ENCODE peak calls at places on chromosome 22, in nine cellular contexts. B, A, S, K, C, J, P, T and Y are unnamed samples.

GRCh38 chr22:21075516-21076138 is 29.9 kb downstream of the LRRC74B start:
- DNase-seq in B (no peak), A (no peak), S (no peak), K (no peak), C (no peak), J (no peak), P (no peak), T (no peak), Y (no peak)

GRCh38 chr22:39435616-39436015 is 21.2 kb upstream of the MGAT3 start:
- DNase-seq in B (no peak), A (no peak), S (no peak), K (no peak), C (no peak), J (no peak), P (no peak), T (no peak), Y (no peak)

GRCh38 chr22:21098099-21098671 is 52.4 kb downstream of the LRRC74B start:
- DNase-seq in B (no peak), A (no peak), S (no peak), K (no peak), C (no peak), J (no peak), P (no peak), T (no peak), Y (no peak)

GRCh38 chr22:43974028-43974545 is 18.8 kb downstream of the SAMM50 start:
- DNase-seq in B (no peak), A (no peak), S (no peak), K (no peak), C (no peak), J (no peak), P (no peak), T (no peak), Y (no peak)

GRCh38 chr22:37256075-37256726 is 12.1 kb upstream of the RAC2 start:
- DNase-seq in B (no peak), A (no peak), S (no peak), K (no peak), C (no peak), J (no peak), P (no peak), T (no peak), Y (no peak)

GRCh38 chr22:36744791-36745190 is 31.1 kb downstream of the IFT27 start:
- DNase-seq in B (no peak), A (no peak), S (no peak), K (no peak), C (no peak), J (no peak), P (no peak), T (no peak), Y (no peak)

GRCh38 chr22:42389137-42389536 is 43.1 kb downstream of the NFAM1 start:
- DNase-seq in B (no peak), A (no peak), S (no peak), K (no peak), C (no peak), J (peak; percentile 55), P (no peak), T (no peak), Y (no peak)

GRCh38 chr22:32991353-32992115 is 66.6 kb downstream of the SYN3 start:
- DNase-seq in B (no peak), A (peak; percentile 53), S (no peak), K (no peak), C (no peak), J (peak; percentile 73), P (no peak), T (no peak), Y (no peak)

GRCh38 chr22:40258463-40259046 is 80.8 kb downstream of the TNRC6B start:
- DNase-seq in B (peak; percentile 50), A (peak; percentile 49), S (no peak), K (no peak), C (peak; percentile 40), J (peak; percentile 67), P (peak; percentile 87), T (peak; percentile 49), Y (peak; percentile 32)

GRCh38 chr22:46122511-46122971 is 27.8 kb upstream of the PPARA start:
- DNase-seq in B (peak; percentile 65), A (peak; percentile 80), S (peak; percentile 84), K (peak; percentile 79), C (peak; percentile 46), J (no peak), P (peak; percentile 69), T (peak; percentile 43), Y (no peak)

GRCh38 chr22:39622881-39623367 is 52.4 kb downstream of the CACNA1I start:
- DNase-seq in B (no peak), A (peak; percentile 48), S (peak; percentile 75), K (peak; percentile 56), C (peak; percentile 9), J (peak; percentile 5), P (peak; percentile 36), T (peak; percentile 28), Y (no peak)

GRCh38 chr22:37021710-37022482 is 2.4 kb downstream of the MPST start:
- DNase-seq in B (peak; percentile 50), A (peak; percentile 64), S (peak; percentile 86), K (peak; percentile 26), C (peak; percentile 34), J (no peak), P (peak; percentile 31), T (peak; percentile 23), Y (no peak)

GRCh38 chr22:32745251-32745995 is 56.1 kb upstream of the TIMP3 start:
- DNase-seq in B (peak; percentile 62), A (peak; percentile 72), S (peak; percentile 71), K (no peak), C (peak; percentile 55), J (peak; percentile 50), P (peak; percentile 2), T (no peak), Y (peak; percentile 69)

GRCh38 chr22:39472570-39473556 is 16.1 kb downstream of the MGAT3 start:
- DNase-seq in B (no peak), A (no peak), S (no peak), K (no peak), C (no peak), J (no peak), P (no peak), T (no peak), Y (no peak)

GRCh38 chr22:35648066-35649025 is at the start of gene APOL6:
- DNase-seq in B (peak; percentile 95), A (peak; percentile 85), S (peak; percentile 34), K (peak; percentile 80), C (peak; percentile 76), J (no peak), P (peak; percentile 68), T (peak; percentile 50), Y (peak; percentile 59)

GRCh38 chr22:50506611-50507420 is 686 bp downstream of the LMF2 start:
- DNase-seq in B (peak; percentile 25), A (peak; percentile 55), S (peak; percentile 42), K (peak; percentile 29), C (no peak), J (no peak), P (no peak), T (no peak), Y (no peak)

GRCh38 chr22:31138126-31138525 is 2.2 kb downstream of the PLA2G3 start:
- DNase-seq in B (no peak), A (no peak), S (no peak), K (no peak), C (no peak), J (no peak), P (no peak), T (no peak), Y (no peak)
- H3K4me2 ChIP-seq in B (no peak overlapping the region), A (no peak overlapping the region), S (no peak overlapping the region), K (no peak overlapping the region), C (no peak overlapping the region), J (no peak overlapping the region), P (no peak overlapping the region), T (no peak overlapping the region), Y (no peak overlapping the region)

GRCh38 chr22:49077586-49077985 is 750.1 kb downstream of the BRD1 start:
- DNase-seq in B (no peak), A (no peak), S (no peak), K (no peak), C (no peak), J (no peak), P (no peak), T (no peak), Y (no peak)
- H3K9me3 ChIP-seq in B (no peaks in the 10 kb centered on the region), A (no peaks in the 10 kb centered on the region), S (no peaks in the 10 kb centered on the region), K (no peaks in the 10 kb centered on the region), C (peaks cover 69% of the 10 kb centered on the region), J (peaks cover 13% of the 10 kb centered on the region), P (no peaks in the 10 kb centered on the region), T (peaks cover 6% of the 10 kb centered on the region), Y (peaks cover 14% of the 10 kb centered on the region)

GRCh38 chr22:19964701-19965386 is 23.2 kb upstream of the TXNRD2 start:
- DNase-seq in B (no peak), A (no peak), S (no peak), K (no peak), C (no peak), J (no peak), P (no peak), T (no peak), Y (no peak)

GRCh38 chr22:19962246-19962908 is 20.8 kb upstream of the TXNRD2 start:
- DNase-seq in B (peak; percentile 82), A (peak; percentile 90), S (peak; percentile 95), K (peak; percentile 89), C (peak; percentile 73), J (peak; percentile 74), P (peak; percentile 84), T (peak; percentile 75), Y (peak; percentile 59)

GRCh38 chr22:19963863-19964642 is 22.4 kb upstream of the TXNRD2 start:
- DNase-seq in B (no peak), A (no peak), S (no peak), K (no peak), C (no peak), J (no peak), P (no peak), T (no peak), Y (no peak)

GRCh38 chr22:19961868-19962245 is 20.2 kb upstream of the TXNRD2 start:
- DNase-seq in B (no peak), A (no peak), S (no peak), K (no peak), C (no peak), J (no peak), P (no peak), T (no peak), Y (no peak)

DNA sequence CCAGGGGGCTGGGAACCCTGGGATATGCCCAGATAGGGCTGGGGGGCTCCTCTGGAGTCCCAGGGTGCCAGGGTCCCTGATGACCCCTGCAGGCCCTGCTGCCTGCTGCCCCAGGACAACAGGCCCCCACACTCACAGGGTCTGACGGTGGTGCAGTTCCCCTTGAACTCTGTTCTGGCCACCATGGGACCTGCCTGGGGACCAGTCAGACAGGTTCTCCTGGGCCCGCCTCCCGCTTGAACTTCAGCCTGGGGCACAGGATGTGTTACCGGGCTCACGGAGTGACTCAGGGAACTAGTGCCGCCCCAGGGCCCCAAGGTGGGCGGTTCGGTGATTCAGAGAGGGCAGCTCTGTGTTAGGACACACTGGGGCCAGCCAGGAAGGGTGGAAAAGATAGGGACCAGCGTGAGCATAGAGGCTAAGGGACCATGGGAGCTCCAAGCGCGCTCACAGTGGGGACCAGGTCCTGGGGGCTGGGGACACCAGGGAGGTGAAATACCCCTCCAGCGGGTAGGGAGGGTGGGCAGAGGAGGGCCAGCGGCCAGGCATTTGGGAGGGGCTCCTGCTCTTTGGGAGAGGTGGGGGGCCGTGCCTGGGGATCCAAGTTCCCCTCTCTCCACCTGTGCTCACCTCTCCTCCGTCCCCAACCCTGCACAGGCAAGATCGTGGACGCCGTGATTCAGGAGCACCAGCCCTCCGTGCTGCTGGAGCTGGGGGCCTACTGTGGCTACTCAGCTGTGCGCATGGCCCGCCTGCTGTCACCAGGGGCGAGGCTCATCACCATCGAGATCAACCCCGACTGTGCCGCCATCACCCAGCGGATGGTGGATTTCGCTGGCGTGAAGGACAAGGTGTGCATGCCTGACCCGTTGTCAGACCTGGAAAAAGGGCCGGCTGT is 21.5 kb upstream of the TXNRD2 start:
- DNase-seq in B (peak; percentile 81), A (peak; percentile 94), S (no peak), K (no peak), C (peak; percentile 58), J (peak; percentile 84), P (peak; percentile 92), T (peak; percentile 43), Y (peak; percentile 21)
- H3K4me2 ChIP-seq in B (peak overlapping the region; percentile 8), A (peak overlapping the region; percentile 59), S (peak overlapping the region; percentile 31), K (no peak overlapping the region), C (no peak overlapping the region), J (peak overlapping the region; percentile 70), P (peak overlapping the region; percentile 92), T (no peak overlapping the region), Y (peak overlapping the region; percentile 55)

GRCh38 chr22:16793831-16794230 is 31.4 kb downstream of the XKR3 start:
- DNase-seq in B (no peak), A (no peak), S (no peak), K (no peak), C (no peak), J (no peak), P (no peak), T (no peak), Y (no peak)
- H3K9me3 ChIP-seq in B (no peaks in the 10 kb centered on the region), A (no peaks in the 10 kb centered on the region), S (no peaks in the 10 kb centered on the region), K (no peaks in the 10 kb centered on the region), C (peaks cover 3% of the 10 kb centered on the region), J (no peaks in the 10 kb centered on the region), P (peaks cover 5% of the 10 kb centered on the region), T (peaks cover 7% of the 10 kb centered on the region), Y (peaks cover 2% of the 10 kb centered on the region)